ENCODE peak calls at places on chromosome 21, in five cellular contexts. S is thoracic aorta, B is astrocyte, W is pancreas, U is aorta. M is an unnamed sample. For H3K4me1 and H3K9me3, the result is how much of the 10 kb centered on the place peaks cover.

GRCh38 chr21:34915364-34915834 is 133.7 kb downstream of the RUNX1 start:
- DNase-seq in S (no peak), B (peak), W (no peak), U (no peak), M (no peak)

GRCh38 chr21:42080788-42081083 is 9.6 kb downstream of the UMODL1 start:
- DNase-seq in S (no peak), B (peak), W (no peak), U (no peak), M (no peak)

GRCh38 chr21:41961753-41962152 is 7.9 kb upstream of the C2CD2 start:
- DNase-seq in S (no peak), B (no peak), W (no peak), U (no peak), M (no peak)

GRCh38 chr21:28127390-28127789 is 865.3 kb downstream of the LTN1 start:
- DNase-seq in S (no peak), B (peak), W (no peak), U (no peak), M (no peak)

GRCh38 chr21:35316933-35317332 is 267.8 kb upstream of the RUNX1 start:
- DNase-seq in S (no peak), B (peak), W (no peak), U (no peak), M (no peak)

GRCh38 chr21:43703068-43703880 is 15.7 kb upstream of the PDXK start:
- DNase-seq in S (no peak), B (peak), W (peak), U (no peak), M (peak)

GRCh38 chr21:36193200-36193599 is 36.6 kb downstream of the DOP1B start:
- DNase-seq in S (no peak), B (no peak), W (no peak), U (no peak), M (no peak)

GRCh38 chr21:19123053-19123452 is 719.5 kb upstream of the TMPRSS15 start:
- DNase-seq in S (no peak), B (no peak), W (no peak), U (no peak), M (no peak)

GRCh38 chr21:42568834-42569731 is 55.4 kb downstream of the SLC37A1 start:
- DNase-seq in S (no peak), B (no peak), W (no peak), U (peak), M (peak)

GRCh38 chr21:15001773-15002647 is 62.8 kb downstream of the NRIP1 start:
- DNase-seq in S (no peak), B (no peak), W (no peak), U (no peak), M (no peak)

GRCh38 chr21:15514073-15514946 is 215.5 kb upstream of the USP25 start:
- DNase-seq in S (no peak), B (no peak), W (no peak), U (no peak), M (no peak)

GRCh38 chr21:28776251-28776650 is 216.4 kb downstream of the LTN1 start:
- DNase-seq in S (no peak), B (peak), W (no peak), U (no peak), M (no peak)

GRCh38 chr21:31108969-31109368 is 70.7 kb upstream of the KRTAP19-8 start:
- DNase-seq in S (no peak), B (no peak), W (no peak), U (no peak), M (no peak)

GRCh38 chr21:42570841-42571387 is 57.3 kb downstream of the SLC37A1 start:
- DNase-seq in S (no peak), B (no peak), W (no peak), U (peak), M (peak)

GRCh38 chr21:43984905-43985689 is 27.0 kb upstream of the TRAPPC10 start:
- DNase-seq in S (no peak), B (no peak), W (no peak), U (no peak), M (no peak)

GRCh38 chr21:42038826-42039425 is 28.8 kb upstream of the ZBTB21 start:
- DNase-seq in S (no peak), B (peak), W (peak), U (no peak), M (no peak)

GRCh38 chr21:31624961-31625491 is 34.5 kb upstream of the SOD1 start:
- DNase-seq in S (no peak), B (no peak), W (no peak), U (no peak), M (no peak)

GRCh38 chr21:33031562-33031961 is 5.8 kb downstream of the OLIG2 start:
- DNase-seq in S (no peak), B (no peak), W (no peak), U (no peak), M (no peak)

GRCh38 chr21:33033961-33034413 is 8.3 kb downstream of the OLIG2 start:
- DNase-seq in S (no peak), B (no peak), W (no peak), U (no peak), M (no peak)

GRCh38 chr21:33033094-33033951 is 7.6 kb downstream of the OLIG2 start:
- DNase-seq in S (no peak), B (no peak), W (no peak), U (no peak), M (no peak)

GRCh38 chr21:33031152-33031551 is 5.4 kb downstream of the OLIG2 start:
- DNase-seq in S (no peak), B (no peak), W (no peak), U (no peak), M (no peak)

DNA sequence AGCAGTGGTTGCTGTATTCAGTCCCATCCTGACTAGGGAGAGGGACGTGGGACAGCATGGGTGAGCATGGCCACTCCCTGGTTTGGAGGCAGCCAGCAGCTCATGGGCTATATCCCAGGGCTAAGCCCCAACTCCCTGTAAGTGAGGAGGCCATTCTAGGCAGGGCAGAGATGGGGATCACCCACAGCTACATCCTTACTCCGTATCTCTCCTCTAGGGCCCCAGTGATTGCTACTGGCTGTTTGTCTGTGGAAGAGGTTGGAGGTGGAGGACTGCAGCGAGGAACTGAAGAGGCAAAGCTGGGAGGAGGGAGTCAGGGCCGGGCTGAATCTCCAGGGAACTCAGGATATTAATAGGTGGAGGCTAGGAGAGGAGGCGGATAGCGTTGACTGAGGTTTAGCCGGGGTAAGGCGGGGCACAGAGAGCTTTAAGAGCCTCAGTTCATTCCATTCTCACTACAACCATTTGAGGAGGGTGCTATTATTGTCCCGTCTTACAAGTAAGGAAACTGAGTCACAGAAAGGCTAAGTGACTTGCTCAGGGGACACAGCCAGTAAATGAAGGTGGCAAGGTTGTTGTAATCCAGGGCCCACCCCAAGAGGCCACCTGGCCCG is 6.8 kb downstream of the OLIG2 start:
- DNase-seq in S (no peak), B (no peak), W (no peak), U (no peak), M (no peak)
- H3K4me1 ChIP-seq in S (under half), B (under half), W (under half), U (under half), M (under half)

DNA sequence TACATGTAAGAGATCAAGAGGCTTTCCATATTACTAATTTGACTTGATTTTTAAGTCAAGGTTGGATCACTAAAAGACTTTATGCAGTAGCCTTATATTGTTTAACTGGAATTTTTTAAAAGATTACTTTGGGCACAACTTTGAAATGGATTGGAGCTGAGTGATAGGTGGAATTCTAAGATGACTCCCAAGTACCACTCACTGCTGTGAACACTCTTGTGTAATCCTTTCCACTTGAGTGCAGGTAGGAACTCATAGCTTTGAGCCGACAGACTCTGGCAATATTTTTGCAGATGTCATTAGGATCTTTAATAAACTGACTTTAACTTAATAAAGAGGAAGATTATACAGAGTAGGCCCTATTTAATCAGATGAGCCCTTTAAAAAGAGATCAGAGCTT is 831.1 kb upstream of the NCAM2 start:
- DNase-seq in S (no peak), B (no peak), W (no peak), U (no peak), M (no peak)
- H3K9me3 ChIP-seq in S (under half), B (under half), W (under half), U (under half), M (under half)

GRCh38 chr21:33364830-33365229 is 38.4 kb upstream of the IFNGR2 start:
- DNase-seq in S (no peak), B (no peak), W (no peak), U (no peak), M (no peak)

GRCh38 chr21:33359446-33359845 is 34.7 kb downstream of the IFNAR1 start:
- DNase-seq in S (no peak), B (no peak), W (no peak), U (no peak), M (no peak)

GRCh38 chr21:33360871-33361602 is 36.3 kb downstream of the IFNAR1 start:
- DNase-seq in S (peak), B (peak), W (peak), U (peak), M (peak)

GRCh38 chr21:33360281-33360680 is 35.5 kb downstream of the IFNAR1 start:
- DNase-seq in S (no peak), B (peak), W (no peak), U (no peak), M (no peak)

GRCh38 chr21:33362044-33362555 is 37.3 kb downstream of the IFNAR1 start:
- DNase-seq in S (no peak), B (no peak), W (no peak), U (no peak), M (no peak)
- H3K4me1 ChIP-seq in S (under half), B (under half), W (under half), U (under half), M (under half)

DNA sequence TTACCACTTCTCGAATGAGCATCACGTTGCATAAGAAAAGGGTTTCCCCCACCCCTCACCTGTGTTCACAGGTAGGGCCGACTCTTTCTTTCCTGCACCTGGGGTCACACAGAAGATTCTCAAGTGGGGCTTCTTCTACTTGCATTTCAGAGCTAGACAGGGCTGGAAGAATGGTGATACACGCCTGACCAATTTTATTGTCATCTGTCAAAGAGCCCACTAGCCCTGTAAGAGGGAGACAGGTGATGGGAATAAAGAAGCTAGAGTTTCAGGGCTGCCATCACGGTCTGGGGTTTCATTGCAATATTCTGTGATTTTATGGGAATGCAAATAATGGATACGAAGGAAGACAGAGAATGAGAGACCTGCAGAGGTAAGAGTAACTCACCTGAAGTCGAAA is 78.5 kb upstream of the DSCAM start:
- DNase-seq in S (no peak), B (no peak), W (no peak), U (no peak), M (no peak)
- H3K9me3 ChIP-seq in S (under half), B (under half), W (under half), U (under half), M (under half)

GRCh38 chr21:26131554-26131953 is 39.0 kb downstream of the APP start:
- DNase-seq in S (no peak), B (no peak), W (no peak), U (no peak), M (no peak)
- H3K4me1 ChIP-seq in S (under half), B (under half), W (under half), U (under half), M (under half)

GRCh38 chr21:9753943-9754342 is 767.4 kb upstream of the TPTE start:
- DNase-seq in S (no peak), B (no peak), W (no peak), U (no peak), M (no peak)

GRCh38 chr21:9755611-9756010 is 765.8 kb upstream of the TPTE start:
- DNase-seq in S (no peak), B (no peak), W (no peak), U (no peak), M (no peak)

DNA sequence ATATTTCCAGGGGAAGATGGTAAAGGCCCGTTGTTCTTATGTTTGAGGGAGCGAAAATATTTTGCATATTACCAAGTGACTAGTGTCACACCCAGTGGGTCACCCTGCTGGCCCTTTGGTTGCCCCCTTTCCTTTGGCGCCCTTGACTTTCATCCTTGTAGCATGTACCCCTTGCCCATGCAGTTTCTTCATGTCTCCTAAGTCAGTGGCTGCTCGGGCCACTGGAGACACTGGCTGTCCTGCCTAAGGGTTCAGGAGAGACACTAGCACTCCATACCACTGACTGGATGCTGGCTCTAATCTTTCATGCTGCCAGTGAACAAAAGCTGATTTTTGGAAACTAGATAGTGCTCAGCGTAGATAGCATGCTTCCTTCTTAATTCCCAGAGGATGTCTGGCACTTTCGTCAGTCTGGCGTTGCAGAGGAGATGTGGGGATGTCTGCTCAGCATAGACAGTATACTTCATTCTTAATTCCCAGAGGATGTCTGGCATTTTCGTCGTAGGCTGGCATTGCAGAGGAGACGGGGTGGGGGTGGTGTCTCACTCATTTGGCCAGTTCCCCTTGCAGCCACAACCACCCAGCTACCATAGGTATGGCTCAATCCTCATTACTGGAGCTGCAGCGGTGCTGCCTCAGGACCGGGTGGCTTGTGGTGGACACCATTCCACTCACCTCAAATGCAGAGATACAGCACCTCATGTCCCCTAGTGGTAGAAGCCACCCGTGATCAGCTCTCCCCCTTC is 770.9 kb upstream of the TPTE start:
- DNase-seq in S (no peak), B (no peak), W (no peak), U (no peak), M (no peak)
- H3K9me3 ChIP-seq in S (under half), B (under half), W (under half), U (under half), M (under half)

GRCh38 chr21:38814126-38815059 is 8.7 kb downstream of the ETS2 start:
- DNase-seq in S (no peak), B (no peak), W (no peak), U (no peak), M (no peak)
- H3K4me1 ChIP-seq in S (half or more), B (under half), W (under half), U (under half), M (half or more)

GRCh38 chr21:22174746-22175145 is 1176.5 kb downstream of the NCAM2 start:
- DNase-seq in S (no peak), B (no peak), W (no peak), U (no peak), M (no peak)
- H3K9me3 ChIP-seq in S (under half), B (under half), W (under half), U (under half), M (under half)

DNA sequence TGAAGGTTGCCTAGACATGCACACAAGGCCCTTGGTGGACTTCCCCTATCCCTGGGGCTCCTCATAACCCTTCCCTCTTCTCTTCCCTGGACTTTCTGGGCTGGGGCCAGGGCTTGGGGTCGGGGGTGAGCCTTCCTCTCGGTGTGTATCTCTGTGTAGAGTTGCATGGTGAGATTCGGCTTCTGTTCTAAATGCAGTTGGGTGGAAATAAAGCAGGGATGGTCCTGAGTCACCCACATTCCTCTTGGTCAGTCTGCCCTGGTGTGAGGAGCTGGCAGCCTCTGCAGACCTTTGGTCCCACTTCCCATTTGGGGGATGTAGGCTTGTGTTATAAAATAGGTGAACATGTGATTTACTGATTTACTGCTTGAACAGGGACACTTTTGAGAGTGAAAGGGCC is 38.0 kb downstream of the ADARB1 start:
- DNase-seq in S (no peak), B (peak), W (no peak), U (no peak), M (no peak)
- H3K4me1 ChIP-seq in S (half or more), B (under half), W (under half), U (under half), M (half or more)

GRCh38 chr21:46056450-46056903 is 41.4 kb upstream of the COL6A2 start:
- DNase-seq in S (peak), B (peak), W (no peak), U (peak), M (peak)

GRCh38 chr21:46058339-46059145 is 39.4 kb upstream of the COL6A2 start:
- DNase-seq in S (no peak), B (no peak), W (no peak), U (peak), M (peak)

GRCh38 chr21:46057111-46057709 is 40.7 kb upstream of the COL6A2 start:
- DNase-seq in S (no peak), B (no peak), W (no peak), U (peak), M (peak)

GRCh38 chr21:46059195-46059594 is 38.7 kb upstream of the COL6A2 start:
- DNase-seq in S (no peak), B (no peak), W (no peak), U (peak), M (peak)

GRCh38 chr21:46057710-46058241 is 40.1 kb upstream of the COL6A2 start:
- DNase-seq in S (no peak), B (no peak), W (no peak), U (peak), M (peak)
- H3K9me3 ChIP-seq in S (under half), B (under half), W (under half), U (under half), M (under half)